ENCODE peak calls at places on chromosome 22, in four cellular contexts. Y, U, A and C are unnamed samples. For H3K36me3, the result is how much of the 10 kb centered on the place peaks cover.

GRCh38 chr22:42275176-42275575 is 4.7 kb upstream of the TCF20 start:
- DNase-seq in U (no peak), A (no peak), Y (no peak), C (peak)

GRCh38 chr22:50218996-50219727 is 18.4 kb downstream of the SELENOO start:
- DNase-seq in Y (no peak), A (no peak), U (peak), C (peak)

GRCh38 chr22:42296381-42296853 is 26.0 kb upstream of the TCF20 start:
- DNase-seq in A (no peak), Y (no peak), U (peak), C (no peak)

GRCh38 chr22:46010177-46010867 is 33.4 kb upstream of the WNT7B start:
- DNase-seq in A (no peak), U (peak), Y (no peak), C (peak)

GRCh38 chr22:42452916-42453315 is 20.7 kb upstream of the NFAM1 start:
- DNase-seq in U (no peak), Y (no peak), A (no peak), C (peak)

GRCh38 chr22:43637267-43637666 is 174.8 kb downstream of the EFCAB6 start:
- DNase-seq in Y (no peak), A (no peak), U (no peak), C (no peak)

GRCh38 chr22:22519591-22519990 is 479 bp downstream of the ZNF280A start:
- DNase-seq in Y (no peak), A (no peak), U (no peak), C (no peak)

GRCh38 chr22:46070722-46071450 is 79.4 kb upstream of the PPARA start:
- DNase-seq in U (peak), A (no peak), Y (no peak), C (peak)

GRCh38 chr22:43136255-43136654 is 6.9 kb downstream of the MCAT start:
- DNase-seq in Y (no peak), U (peak), A (peak), C (no peak)

GRCh38 chr22:50537765-50538164 is 7.9 kb upstream of the KLHDC7B start:
- DNase-seq in A (no peak), Y (no peak), U (no peak), C (no peak)

GRCh38 chr22:46546466-46547178 is 9.2 kb upstream of the CELSR1 start:
- DNase-seq in Y (no peak), A (no peak), U (peak), C (peak)

GRCh38 chr22:45290410-45290936 is 5.7 kb downstream of the UPK3A start:
- DNase-seq in Y (no peak), A (no peak), U (no peak), C (no peak)

GRCh38 chr22:37601540-37602442 is 6.8 kb upstream of the GGA1 start:
- DNase-seq in Y (no peak), A (peak), U (no peak), C (no peak)
- H3K4me3 ChIP-seq in Y (no peak), A (no peak), U (no peak), C (no peak)

GRCh38 chr22:23828800-23829680 is 9.8 kb downstream of the DERL3 start:
- DNase-seq in U (peak), Y (no peak), A (no peak), C (peak)

GRCh38 chr22:23831261-23831660 is 7.5 kb downstream of the DERL3 start:
- DNase-seq in A (no peak), U (no peak), Y (no peak), C (peak)

GRCh38 chr22:23827351-23827995 is 11.3 kb downstream of the DERL3 start:
- DNase-seq in Y (no peak), U (no peak), A (no peak), C (peak)

GRCh38 chr22:23831781-23832180 is 7.0 kb downstream of the DERL3 start:
- DNase-seq in Y (no peak), A (no peak), U (peak), C (peak)

DNA sequence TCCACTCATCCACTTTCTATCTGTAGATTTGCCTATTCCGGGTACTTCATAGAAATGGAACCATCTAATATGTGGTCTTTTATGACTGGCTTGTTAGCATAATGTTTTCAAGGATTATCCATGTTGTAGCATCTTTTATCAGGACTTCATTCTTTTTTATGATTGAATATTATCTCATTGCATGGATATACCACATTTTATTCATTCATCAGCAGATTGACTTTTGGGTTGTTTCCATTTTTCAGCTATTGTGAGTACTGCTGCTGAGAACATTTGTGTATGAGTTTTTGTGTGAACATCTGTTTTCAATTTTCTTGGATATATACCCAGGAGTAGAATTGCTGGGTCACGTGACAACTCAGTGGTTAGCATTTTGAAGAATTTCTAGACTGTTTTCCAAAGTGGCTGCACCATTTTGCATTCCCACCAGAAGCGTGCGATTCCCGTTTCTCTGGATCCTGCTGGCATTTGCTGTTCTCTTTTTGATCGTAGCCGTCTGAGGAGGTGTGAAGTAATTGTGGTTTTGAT is 8.9 kb downstream of the DERL3 start:
- DNase-seq in U (no peak), Y (no peak), A (no peak), C (peak)
- H3K36me3 ChIP-seq in U (under half), Y (under half), A (half or more), C (under half)

DNA sequence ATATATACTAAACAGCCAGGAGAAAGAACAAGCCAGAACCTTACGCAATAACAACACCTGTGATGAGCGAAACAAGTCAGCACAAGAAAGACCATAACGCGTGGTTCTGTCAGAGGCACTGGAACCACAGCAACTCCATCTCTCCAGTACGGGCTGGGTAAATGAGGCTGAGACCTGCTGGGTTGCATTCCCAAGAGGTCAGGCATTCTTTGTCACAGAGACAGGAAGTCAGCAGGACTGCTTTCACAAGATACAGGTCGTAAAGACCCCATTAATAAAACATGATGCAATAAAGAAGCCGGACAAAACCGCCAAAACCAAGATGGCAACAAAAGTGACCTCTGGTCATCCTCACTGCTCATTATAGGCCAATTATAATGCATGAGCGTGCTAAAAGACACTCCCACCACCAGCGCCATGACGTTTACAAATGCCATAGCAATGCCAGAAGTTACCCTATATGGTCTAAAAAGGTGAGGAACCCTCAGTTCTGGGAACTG is 21.7 kb downstream of the TPST2 start:
- DNase-seq in Y (no peak), U (no peak), A (no peak), C (peak)
- H3K4me3 ChIP-seq in Y (no peak), U (no peak), A (no peak), C (peak)

GRCh38 chr22:29149841-29150555 is 55.7 kb upstream of the EMID1 start:
- DNase-seq in Y (no peak), A (no peak), U (no peak), C (peak)
- H3K36me3 ChIP-seq in Y (under half), A (under half), U (under half), C (under half)

GRCh38 chr22:29481265-29482000 is 1.4 kb downstream of the NEFH start:
- DNase-seq in Y (no peak), U (no peak), A (no peak), C (no peak)
- H3K4me3 ChIP-seq in Y (peak), U (peak), A (peak), C (no peak)

GRCh38 chr22:47686594-47687363 is 924.3 kb downstream of the TBC1D22A start:
- DNase-seq in A (no peak), Y (no peak), U (no peak), C (no peak)
- H3K36me3 ChIP-seq in A (under half), Y (under half), U (under half), C (under half)

GRCh38 chr22:36288571-36289405 is 35.9 kb downstream of the APOL1 start:
- DNase-seq in U (peak), A (no peak), Y (no peak), C (peak)

GRCh38 chr22:36289406-36289870 is 36.5 kb downstream of the APOL1 start:
- DNase-seq in U (no peak), A (no peak), Y (no peak), C (no peak)

GRCh38 chr22:36285545-36285944 is 32.6 kb downstream of the APOL1 start:
- DNase-seq in Y (no peak), A (no peak), U (peak), C (peak)

GRCh38 chr22:36286096-36286957 is 33.4 kb downstream of the APOL1 start:
- DNase-seq in A (peak), Y (peak), U (peak), C (peak)

DNA sequence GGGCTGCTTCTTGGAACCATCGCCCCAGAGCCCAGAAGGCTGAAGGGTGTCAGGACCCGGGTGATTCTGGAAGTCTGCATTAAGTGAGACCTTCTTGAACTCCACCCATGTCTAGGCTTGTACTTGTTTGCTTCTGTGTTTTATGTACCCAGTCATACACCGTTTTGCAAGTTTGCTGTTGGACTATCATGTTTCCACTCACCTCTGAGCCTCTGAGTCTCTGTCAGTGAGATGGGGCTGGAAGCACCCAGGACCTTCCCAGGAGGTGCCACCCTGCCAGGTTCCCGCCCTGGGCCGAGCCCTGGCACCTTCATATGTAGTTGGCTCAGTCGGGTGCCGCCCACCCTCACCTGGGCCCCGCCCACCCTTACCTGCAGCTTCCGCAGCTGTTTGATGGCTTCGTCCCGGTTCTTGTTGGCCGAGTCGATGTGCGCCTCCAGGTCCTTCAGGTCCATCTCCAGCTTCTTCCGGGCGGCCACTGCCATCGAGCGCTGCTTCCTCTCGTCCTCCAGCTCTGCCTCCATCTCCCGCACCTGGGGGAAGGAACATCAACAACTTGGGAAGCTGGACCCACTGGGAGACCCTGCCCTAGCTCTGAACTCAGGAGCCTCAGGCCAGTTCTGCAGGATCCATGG is 35.1 kb downstream of the APOL1 start:
- DNase-seq in Y (no peak), U (peak), A (no peak), C (peak)
- H3K4me3 ChIP-seq in Y (no peak), U (no peak), A (no peak), C (no peak)

GRCh38 chr22:20094158-20094807 is 14.2 kb downstream of the DGCR8 start:
- DNase-seq in Y (no peak), A (no peak), U (peak), C (peak)

GRCh38 chr22:20096574-20097420 is 16.8 kb downstream of the DGCR8 start:
- DNase-seq in Y (no peak), U (no peak), A (no peak), C (no peak)

GRCh38 chr22:20092477-20092854 is 12.4 kb downstream of the DGCR8 start:
- DNase-seq in U (peak), Y (no peak), A (no peak), C (peak)

GRCh38 chr22:20093437-20093836 is 13.4 kb downstream of the DGCR8 start:
- DNase-seq in U (peak), A (no peak), Y (peak), C (peak)

DNA sequence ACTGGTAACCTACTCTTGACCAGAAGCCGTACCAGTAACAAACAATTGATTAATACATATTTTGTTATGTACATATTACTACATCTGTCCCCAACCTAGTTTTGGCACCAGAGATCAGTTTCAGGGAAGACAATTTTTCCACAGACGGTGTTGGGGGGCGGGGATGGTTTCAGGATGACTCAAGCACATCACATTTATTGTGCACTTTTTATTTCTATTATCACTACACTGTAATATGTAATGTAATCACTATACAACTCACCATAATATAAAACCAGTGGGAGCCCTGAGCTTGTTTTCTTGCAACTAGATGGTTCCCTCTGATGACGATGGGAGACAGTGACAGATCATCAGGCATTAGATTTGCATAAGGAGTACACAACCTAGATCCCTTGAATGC is 15.5 kb downstream of the DGCR8 start:
- DNase-seq in Y (no peak), U (no peak), A (no peak), C (peak)
- H3K36me3 ChIP-seq in Y (half or more), U (half or more), A (half or more), C (under half)